ENCODE peak calls at places on chromosomes 4 and X, in six cellular contexts. One of them, this sample, is unnamed. For H3K4me1, the result is how much of the 10 kb centered on the place peaks cover.

GRCh38 chr4:7518871-7519637 is 84.3 kb upstream of the PSAPL1 start:
- DNase-seq in mesenchymal stem cell: no peak
- DNase-seq in PC-3: no peak
- DNase-seq in cardiac muscle cell: no peak
- DNase-seq in ovary: peak
- DNase-seq in CD4-positive, alpha-beta memory T cell: no peak
- DNase-seq in this sample: no peak

GRCh38 chr4:170025523-170026252 is 507 bp downstream of the MFAP3L start:
- DNase-seq in mesenchymal stem cell: no peak
- DNase-seq in PC-3: no peak
- DNase-seq in cardiac muscle cell: peak
- DNase-seq in ovary: peak
- DNase-seq in CD4-positive, alpha-beta memory T cell: peak
- DNase-seq in this sample: peak

GRCh38 chrX:42996861-42997260 is 218.9 kb upstream of the PPP1R2C start:
- DNase-seq in mesenchymal stem cell: no peak
- DNase-seq in PC-3: no peak
- DNase-seq in cardiac muscle cell: no peak
- DNase-seq in ovary: no peak
- DNase-seq in CD4-positive, alpha-beta memory T cell: no peak
- DNase-seq in this sample: no peak

GRCh38 chrX:40108959-40109287 is 11.2 kb upstream of the BCOR start:
- DNase-seq in mesenchymal stem cell: peak
- DNase-seq in PC-3: peak
- DNase-seq in cardiac muscle cell: peak
- DNase-seq in ovary: peak
- DNase-seq in CD4-positive, alpha-beta memory T cell: peak
- DNase-seq in this sample: no peak

GRCh38 chr4:139740531-139741041 is 75.0 kb downstream of the MGST2 start:
- DNase-seq in mesenchymal stem cell: peak
- DNase-seq in PC-3: peak
- DNase-seq in cardiac muscle cell: peak
- DNase-seq in ovary: peak
- DNase-seq in CD4-positive, alpha-beta memory T cell: no peak
- DNase-seq in this sample: no peak

GRCh38 chr4:118683513-118683912 is 1.7 kb upstream of the METTL14 start:
- DNase-seq in mesenchymal stem cell: no peak
- DNase-seq in PC-3: peak
- DNase-seq in cardiac muscle cell: peak
- DNase-seq in ovary: no peak
- DNase-seq in CD4-positive, alpha-beta memory T cell: no peak
- DNase-seq in this sample: no peak

GRCh38 chrX:124406294-124407013 is 60.1 kb downstream of the SH2D1A start:
- DNase-seq in mesenchymal stem cell: peak
- DNase-seq in PC-3: peak
- DNase-seq in cardiac muscle cell: peak
- DNase-seq in ovary: no peak
- DNase-seq in CD4-positive, alpha-beta memory T cell: peak
- DNase-seq in this sample: peak

GRCh38 chr4:82865592-82865991 is 25.4 kb downstream of the SEC31A start:
- DNase-seq in mesenchymal stem cell: peak
- DNase-seq in PC-3: peak
- DNase-seq in cardiac muscle cell: peak
- DNase-seq in ovary: no peak
- DNase-seq in CD4-positive, alpha-beta memory T cell: peak
- DNase-seq in this sample: peak

GRCh38 chr4:141132689-141133145 is 552 bp downstream of the RNF150 start:
- DNase-seq in mesenchymal stem cell: peak
- DNase-seq in PC-3: no peak
- DNase-seq in cardiac muscle cell: peak
- DNase-seq in ovary: peak
- DNase-seq in CD4-positive, alpha-beta memory T cell: no peak
- DNase-seq in this sample: no peak

GRCh38 chr4:141134051-141134450 is 782 bp upstream of the RNF150 start:
- DNase-seq in mesenchymal stem cell: peak
- DNase-seq in PC-3: no peak
- DNase-seq in cardiac muscle cell: no peak
- DNase-seq in ovary: no peak
- DNase-seq in CD4-positive, alpha-beta memory T cell: no peak
- DNase-seq in this sample: no peak

GRCh38 chr4:141131738-141132688 is 1.3 kb downstream of the RNF150 start:
- DNase-seq in mesenchymal stem cell: peak
- DNase-seq in PC-3: no peak
- DNase-seq in cardiac muscle cell: no peak
- DNase-seq in ovary: peak
- DNase-seq in CD4-positive, alpha-beta memory T cell: no peak
- DNase-seq in this sample: no peak

GRCh38 chr4:141133146-141134006 is at the start of gene RNF150:
- DNase-seq in mesenchymal stem cell: peak
- DNase-seq in PC-3: peak
- DNase-seq in cardiac muscle cell: peak
- DNase-seq in ovary: peak
- DNase-seq in CD4-positive, alpha-beta memory T cell: peak
- DNase-seq in this sample: no peak

GRCh38 chr4:141130947-141131545 is 2.2 kb downstream of the RNF150 start:
- DNase-seq in mesenchymal stem cell: no peak
- DNase-seq in PC-3: no peak
- DNase-seq in cardiac muscle cell: no peak
- DNase-seq in ovary: no peak
- DNase-seq in CD4-positive, alpha-beta memory T cell: no peak
- DNase-seq in this sample: no peak
- H3K27ac ChIP-seq in mesenchymal stem cell: no peak
- H3K27ac ChIP-seq in PC-3: no peak
- H3K27ac ChIP-seq in cardiac muscle cell: no peak
- H3K27ac ChIP-seq in ovary: peak
- H3K27ac ChIP-seq in CD4-positive, alpha-beta memory T cell: no peak
- H3K27ac ChIP-seq in this sample: no peak

GRCh38 chrX:154735695-154736393 is 15.0 kb downstream of the GAB3 start:
- DNase-seq in mesenchymal stem cell: peak
- DNase-seq in PC-3: peak
- DNase-seq in cardiac muscle cell: peak
- DNase-seq in ovary: no peak
- DNase-seq in CD4-positive, alpha-beta memory T cell: no peak
- DNase-seq in this sample: no peak
- H3K4me1 ChIP-seq in mesenchymal stem cell: under half
- H3K4me1 ChIP-seq in PC-3: under half
- H3K4me1 ChIP-seq in cardiac muscle cell: under half
- H3K4me1 ChIP-seq in ovary: under half
- H3K4me1 ChIP-seq in CD4-positive, alpha-beta memory T cell: half or more
- H3K4me1 ChIP-seq in this sample: under half

DNA sequence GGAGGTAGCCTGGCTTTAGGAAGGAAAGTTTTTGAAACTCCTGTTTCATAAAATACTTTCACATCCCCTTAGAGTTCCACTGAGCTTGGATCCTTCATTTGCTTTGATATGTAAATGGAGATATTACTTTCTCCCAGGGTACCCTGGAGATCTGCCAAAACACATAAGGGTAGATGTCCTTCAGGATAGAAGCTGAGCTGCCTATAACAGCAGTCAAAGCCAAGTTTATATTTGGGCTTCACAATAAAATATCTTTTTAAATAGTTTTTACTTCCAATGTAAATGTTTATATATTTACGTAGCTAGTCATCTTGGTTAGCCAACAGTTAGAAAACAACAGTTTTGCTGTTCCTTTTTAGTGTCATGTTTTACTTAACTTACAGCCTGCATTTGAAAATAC is 742.3 kb upstream of the POU3F4 start:
- DNase-seq in mesenchymal stem cell: peak
- DNase-seq in PC-3: peak
- DNase-seq in cardiac muscle cell: no peak
- DNase-seq in ovary: no peak
- DNase-seq in CD4-positive, alpha-beta memory T cell: no peak
- DNase-seq in this sample: no peak
- H3K4me3 ChIP-seq in mesenchymal stem cell: no peak
- H3K4me3 ChIP-seq in PC-3: no peak
- H3K4me3 ChIP-seq in cardiac muscle cell: no peak
- H3K4me3 ChIP-seq in ovary: no peak
- H3K4me3 ChIP-seq in CD4-positive, alpha-beta memory T cell: no peak
- H3K4me3 ChIP-seq in this sample: no peak

GRCh38 chr4:1112821-1113182 is 562 bp downstream of the RNF212 start:
- DNase-seq in mesenchymal stem cell: no peak
- DNase-seq in PC-3: no peak
- DNase-seq in cardiac muscle cell: no peak
- DNase-seq in ovary: no peak
- DNase-seq in CD4-positive, alpha-beta memory T cell: no peak
- DNase-seq in this sample: no peak

GRCh38 chr4:1112174-1112820 is 1.1 kb downstream of the RNF212 start:
- DNase-seq in mesenchymal stem cell: no peak
- DNase-seq in PC-3: no peak
- DNase-seq in cardiac muscle cell: no peak
- DNase-seq in ovary: no peak
- DNase-seq in CD4-positive, alpha-beta memory T cell: no peak
- DNase-seq in this sample: no peak

GRCh38 chr4:1109898-1110506 is 3.4 kb downstream of the RNF212 start:
- DNase-seq in mesenchymal stem cell: no peak
- DNase-seq in PC-3: no peak
- DNase-seq in cardiac muscle cell: no peak
- DNase-seq in ovary: no peak
- DNase-seq in CD4-positive, alpha-beta memory T cell: no peak
- DNase-seq in this sample: no peak

GRCh38 chr4:1111259-1111809 is 2.0 kb downstream of the RNF212 start:
- DNase-seq in mesenchymal stem cell: no peak
- DNase-seq in PC-3: no peak
- DNase-seq in cardiac muscle cell: no peak
- DNase-seq in ovary: no peak
- DNase-seq in CD4-positive, alpha-beta memory T cell: no peak
- DNase-seq in this sample: no peak

DNA sequence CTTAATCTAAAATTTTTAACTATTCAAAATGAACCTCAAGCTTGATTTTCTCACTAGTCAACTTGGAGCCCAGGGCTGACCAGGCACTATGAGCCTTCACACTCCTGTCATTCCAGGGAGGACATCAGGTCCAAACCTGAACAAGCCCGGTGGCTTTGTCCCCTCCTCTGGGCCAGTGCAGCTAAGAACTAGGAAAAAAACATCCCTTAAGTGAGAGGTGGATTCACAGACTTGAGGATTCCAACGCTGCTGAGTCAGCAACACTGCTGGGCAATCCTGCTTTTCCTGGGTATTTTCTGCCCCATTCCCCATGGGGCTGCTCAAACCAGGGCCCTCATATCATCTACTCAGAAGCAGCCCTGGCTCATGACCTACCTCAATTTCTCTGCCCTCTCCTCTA is 4.0 kb downstream of the RNF212 start:
- DNase-seq in mesenchymal stem cell: no peak
- DNase-seq in PC-3: no peak
- DNase-seq in cardiac muscle cell: no peak
- DNase-seq in ovary: no peak
- DNase-seq in CD4-positive, alpha-beta memory T cell: no peak
- DNase-seq in this sample: no peak
- H3K27ac ChIP-seq in mesenchymal stem cell: peak
- H3K27ac ChIP-seq in PC-3: no peak
- H3K27ac ChIP-seq in cardiac muscle cell: no peak
- H3K27ac ChIP-seq in ovary: no peak
- H3K27ac ChIP-seq in CD4-positive, alpha-beta memory T cell: no peak
- H3K27ac ChIP-seq in this sample: no peak

GRCh38 chr4:187232201-187232600 is 508.5 kb upstream of the FAT1 start:
- DNase-seq in mesenchymal stem cell: no peak
- DNase-seq in PC-3: no peak
- DNase-seq in cardiac muscle cell: no peak
- DNase-seq in ovary: no peak
- DNase-seq in CD4-positive, alpha-beta memory T cell: no peak
- DNase-seq in this sample: no peak
- H3K4me1 ChIP-seq in mesenchymal stem cell: under half
- H3K4me1 ChIP-seq in PC-3: under half
- H3K4me1 ChIP-seq in cardiac muscle cell: under half
- H3K4me1 ChIP-seq in ovary: under half
- H3K4me1 ChIP-seq in CD4-positive, alpha-beta memory T cell: under half
- H3K4me1 ChIP-seq in this sample: under half

GRCh38 chr4:182916483-182917181 is 554 bp downstream of the DCTD start:
- DNase-seq in mesenchymal stem cell: peak
- DNase-seq in PC-3: peak
- DNase-seq in cardiac muscle cell: peak
- DNase-seq in ovary: peak
- DNase-seq in CD4-positive, alpha-beta memory T cell: peak
- DNase-seq in this sample: no peak
- H3K4me3 ChIP-seq in mesenchymal stem cell: peak
- H3K4me3 ChIP-seq in PC-3: peak
- H3K4me3 ChIP-seq in cardiac muscle cell: peak
- H3K4me3 ChIP-seq in ovary: peak
- H3K4me3 ChIP-seq in CD4-positive, alpha-beta memory T cell: peak
- H3K4me3 ChIP-seq in this sample: peak

DNA sequence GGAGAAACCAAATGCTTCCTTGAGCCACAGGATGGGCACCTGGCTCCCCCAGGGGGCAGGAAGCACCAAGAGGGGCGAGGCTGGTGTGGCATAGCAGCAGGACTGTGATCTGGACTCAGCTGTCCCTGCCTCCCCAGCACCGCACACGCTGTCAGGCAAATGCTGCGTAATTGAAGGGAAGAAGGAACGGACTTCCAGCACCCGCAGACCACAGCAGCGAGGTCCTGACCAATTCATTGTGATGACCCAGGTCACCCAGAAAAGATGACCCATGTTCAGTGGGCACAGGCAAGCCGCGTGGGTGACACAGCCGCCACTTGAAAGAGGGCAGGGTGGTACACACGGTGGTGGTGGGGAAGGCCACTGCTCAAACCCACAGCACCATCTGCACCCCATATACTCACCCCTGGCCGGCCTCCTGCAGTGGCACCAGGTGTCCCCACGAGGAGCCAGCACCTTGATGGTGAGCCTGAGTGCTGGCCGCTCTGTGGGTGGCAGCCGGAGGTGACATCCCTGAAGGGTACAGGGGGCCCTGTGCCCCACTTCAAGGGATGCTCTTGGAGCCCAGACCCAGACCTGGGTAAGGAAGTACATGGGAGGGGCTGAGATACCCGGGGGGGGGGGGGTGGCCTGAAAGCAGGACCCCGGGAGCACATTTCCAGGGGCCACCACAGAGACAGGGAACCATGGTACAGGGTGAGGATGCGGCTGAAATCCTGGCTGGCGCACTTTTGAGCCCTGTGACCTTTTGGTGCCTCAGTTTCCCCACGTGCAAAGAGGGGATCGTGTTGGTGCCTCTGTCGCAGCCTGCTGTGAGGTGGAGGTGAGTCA is 11.5 kb downstream of the NAT8L start:
- DNase-seq in mesenchymal stem cell: no peak
- DNase-seq in PC-3: no peak
- DNase-seq in cardiac muscle cell: no peak
- DNase-seq in ovary: no peak
- DNase-seq in CD4-positive, alpha-beta memory T cell: no peak
- DNase-seq in this sample: no peak
- H3K27ac ChIP-seq in mesenchymal stem cell: no peak
- H3K27ac ChIP-seq in PC-3: no peak
- H3K27ac ChIP-seq in cardiac muscle cell: no peak
- H3K27ac ChIP-seq in ovary: no peak
- H3K27ac ChIP-seq in CD4-positive, alpha-beta memory T cell: no peak
- H3K27ac ChIP-seq in this sample: no peak

GRCh38 chrX:10004832-10005475 is 37.8 kb downstream of the CLDN34 start:
- DNase-seq in mesenchymal stem cell: no peak
- DNase-seq in PC-3: no peak
- DNase-seq in cardiac muscle cell: no peak
- DNase-seq in ovary: no peak
- DNase-seq in CD4-positive, alpha-beta memory T cell: no peak
- DNase-seq in this sample: no peak
- H3K4me1 ChIP-seq in mesenchymal stem cell: under half
- H3K4me1 ChIP-seq in PC-3: under half
- H3K4me1 ChIP-seq in cardiac muscle cell: under half
- H3K4me1 ChIP-seq in ovary: under half
- H3K4me1 ChIP-seq in CD4-positive, alpha-beta memory T cell: under half
- H3K4me1 ChIP-seq in this sample: under half

This sample was measured in naive thymus-derived CD4-positive, alpha-beta T cell.